ENCODE peak calls at places on chromosome 20, in ten cellular contexts. D, N, L, Q, P, F, I, B, S and G are unnamed samples.

GRCh38 chr20:14778875-14779274 is 441.5 kb upstream of the FLRT3 start:
- DNase-seq in D (no peak), N (no peak), L (no peak), Q (no peak), P (no peak), F (no peak), I (no peak), B (no peak), S (no peak), G (no peak)

GRCh38 chr20:35735828-35736470 is 6.1 kb downstream of the RBM39 start:
- DNase-seq in D (no peak), N (peak; percentile 56), L (no peak), Q (no peak), P (no peak), F (no peak), I (no peak), B (no peak), S (no peak), G (no peak)

GRCh38 chr20:17556842-17557674 is 12.8 kb upstream of the DSTN start:
- DNase-seq in D (no peak), N (peak; percentile 63), L (no peak), Q (no peak), P (peak; percentile 68), F (peak; percentile 33), I (no peak), B (peak; percentile 48), S (peak; percentile 56), G (peak; percentile 84)

GRCh38 chr20:46954490-46955038 is 59.9 kb downstream of the EYA2 start:
- DNase-seq in D (no peak), N (peak; percentile 90), L (no peak), Q (no peak), P (no peak), F (peak; percentile 23), I (peak; percentile 94), B (peak; percentile 92), S (peak; percentile 99), G (peak; percentile 86)

GRCh38 chr20:12201289-12201991 is 283.7 kb downstream of the BTBD3 start:
- DNase-seq in D (no peak), N (peak; percentile 8), L (no peak), Q (no peak), P (no peak), F (peak; percentile 10), I (peak; percentile 55), B (peak; percentile 27), S (no peak), G (peak; percentile 66)

GRCh38 chr20:62805365-62805710 is 703 bp downstream of the OGFR start:
- DNase-seq in D (no peak), N (peak; percentile 58), L (peak; percentile 62), Q (no peak), P (no peak), F (peak; percentile 52), I (no peak), B (no peak), S (no peak), G (peak; percentile 20)

GRCh38 chr20:45416917-45417316 is 976 bp downstream of the PIGT start:
- DNase-seq in D (no peak), N (no peak), L (no peak), Q (no peak), P (no peak), F (no peak), I (no peak), B (no peak), S (no peak), G (no peak)

GRCh38 chr20:32473231-32474008 is 111.7 kb downstream of the NOL4L start:
- DNase-seq in D (peak; percentile 79), N (no peak), L (peak; percentile 47), Q (no peak), P (no peak), F (no peak), I (no peak), B (no peak), S (no peak), G (no peak)

GRCh38 chr20:45502561-45502960 is 12.9 kb downstream of the SPINT3 start:
- DNase-seq in D (no peak), N (no peak), L (no peak), Q (no peak), P (no peak), F (no peak), I (no peak), B (no peak), S (no peak), G (no peak)

GRCh38 chr20:32582659-32583580 is 2.2 kb downstream of the NOL4L start:
- DNase-seq in D (peak; percentile 70), N (peak; percentile 48), L (peak; percentile 82), Q (no peak), P (no peak), F (peak; percentile 87), I (no peak), B (no peak), S (no peak), G (no peak)

GRCh38 chr20:44664127-44664526 is 12.6 kb upstream of the ADA start:
- DNase-seq in D (no peak), N (no peak), L (no peak), Q (no peak), P (no peak), F (no peak), I (no peak), B (no peak), S (no peak), G (no peak)

GRCh38 chr20:1920826-1921225 is 25.6 kb downstream of the SIRPA start:
- DNase-seq in D (no peak), N (no peak), L (no peak), Q (no peak), P (no peak), F (no peak), I (no peak), B (no peak), S (no peak), G (no peak)

GRCh38 chr20:45449528-45449927 is 20.0 kb upstream of the WFDC2 start:
- DNase-seq in D (no peak), N (no peak), L (peak; percentile 22), Q (no peak), P (no peak), F (no peak), I (no peak), B (no peak), S (no peak), G (no peak)

GRCh38 chr20:35743693-35744491 is 1.8 kb upstream of the RBM39 start:
- DNase-seq in D (no peak), N (no peak), L (no peak), Q (no peak), P (peak; percentile 49), F (no peak), I (no peak), B (no peak), S (no peak), G (no peak)

GRCh38 chr20:47591231-47591630 is 89.5 kb downstream of the NCOA3 start:
- DNase-seq in D (no peak), N (no peak), L (no peak), Q (no peak), P (no peak), F (no peak), I (no peak), B (no peak), S (no peak), G (no peak)

DNA sequence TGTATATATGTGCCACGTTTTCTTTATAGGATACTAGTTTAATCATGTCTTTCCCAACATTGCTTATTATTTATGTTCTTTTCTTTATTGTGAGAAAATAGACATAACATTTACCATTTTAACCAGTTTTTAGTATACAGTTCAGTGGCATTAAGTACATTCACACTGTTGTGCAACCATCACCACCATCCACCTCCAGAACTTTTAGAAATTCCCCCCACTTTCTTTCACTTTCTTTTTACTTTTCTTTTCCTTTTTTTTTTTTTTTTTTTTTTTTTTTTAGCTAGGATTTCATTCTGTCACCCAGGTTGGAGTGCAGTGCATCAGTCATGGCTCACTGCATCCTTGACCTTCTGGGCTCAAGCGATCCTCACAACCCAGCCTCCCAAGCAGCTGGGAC is 18.5 kb downstream of the RBCK1 start:
- DNase-seq in D (no peak), N (no peak), L (no peak), Q (no peak), P (no peak), F (no peak), I (no peak), B (no peak), S (no peak), G (no peak)
- H3K36me3 ChIP-seq in D (peaks cover 25% of the 10 kb centered on the region), N (peaks cover 6% of the 10 kb centered on the region), L (peaks cover 6% of the 10 kb centered on the region), Q (peaks cover 8% of the 10 kb centered on the region), P (no peaks in the 10 kb centered on the region), F (no peaks in the 10 kb centered on the region), I (peaks cover 9% of the 10 kb centered on the region), B (peaks cover 19% of the 10 kb centered on the region), S (peaks cover 15% of the 10 kb centered on the region), G (peaks cover 15% of the 10 kb centered on the region)

GRCh38 chr20:58839474-58839874 is 11.2 kb downstream of the GNAS-AS1 start:
- DNase-seq in D (peak; percentile 57), N (peak; percentile 52), L (peak; percentile 74), Q (peak; percentile 7), P (peak; percentile 21), F (peak; percentile 53), I (peak; percentile 26), B (peak; percentile 16), S (no peak), G (peak; percentile 71)
- TF ChIP-seq EZH2 in D (no peak), N (no peak), L (no peak), Q (no peak), P (no peak), F (no peak), I (no peak), B (no peak), S (no peak), G (no peak)

GRCh38 chr20:34581341-34582189 is 23.0 kb downstream of the MAP1LC3A start:
- DNase-seq in D (no peak), N (peak; percentile 83), L (no peak), Q (no peak), P (peak; percentile 91), F (peak; percentile 49), I (peak; percentile 66), B (no peak), S (peak; percentile 58), G (peak; percentile 13)
- H3K36me3 ChIP-seq in D (peaks cover 25% of the 10 kb centered on the region), N (no peaks in the 10 kb centered on the region), L (no peaks in the 10 kb centered on the region), Q (no peaks in the 10 kb centered on the region), P (no peaks in the 10 kb centered on the region), F (no peaks in the 10 kb centered on the region), I (no peaks in the 10 kb centered on the region), B (no peaks in the 10 kb centered on the region), S (no peaks in the 10 kb centered on the region), G (no peaks in the 10 kb centered on the region)

GRCh38 chr20:642398-643174 is 10.4 kb downstream of the SRXN1 start:
- DNase-seq in D (peak; percentile 59), N (peak; percentile 40), L (peak; percentile 75), Q (no peak), P (no peak), F (no peak), I (no peak), B (no peak), S (no peak), G (no peak)

GRCh38 chr20:637559-637958 is 15.4 kb downstream of the SRXN1 start:
- DNase-seq in D (no peak), N (no peak), L (no peak), Q (no peak), P (no peak), F (no peak), I (no peak), B (no peak), S (no peak), G (no peak)

GRCh38 chr20:638579-638978 is 14.4 kb downstream of the SRXN1 start:
- DNase-seq in D (no peak), N (no peak), L (no peak), Q (no peak), P (no peak), F (no peak), I (no peak), B (no peak), S (no peak), G (no peak)

GRCh38 chr20:641516-641913 is 11.5 kb downstream of the SRXN1 start:
- DNase-seq in D (peak; percentile 71), N (peak; percentile 49), L (no peak), Q (no peak), P (no peak), F (no peak), I (no peak), B (no peak), S (no peak), G (no peak)

GRCh38 chr20:640674-641515 is 12.1 kb downstream of the SRXN1 start:
- DNase-seq in D (no peak), N (no peak), L (no peak), Q (no peak), P (no peak), F (no peak), I (no peak), B (no peak), S (no peak), G (no peak)
- TF ChIP-seq EZH2 in D (no peak), N (no peak), L (no peak), Q (no peak), P (no peak), F (no peak), I (no peak), B (no peak), S (no peak), G (no peak)